ENCODE peak calls at places on chromosomes 6 and 20, in eight cellular contexts. F is heart left ventricle, X is ovary, K is breast epithelium, E is right lobe of liver, P is body of pancreas, B is stomach, C is IMR-90. S is an unnamed sample.

GRCh38 chr6:70709826-70710225 is 42.1 kb downstream of the SMAP1 start:
- DNase-seq in F (no peak), X (no peak), K (no peak), E (no peak), P (no peak), B (no peak), C (peak; percentile 90), S (no peak)

GRCh38 chr6:144952456-144953240 is 667.5 kb downstream of the UTRN start:
- DNase-seq in F (no peak), X (no peak), K (no peak), E (no peak), P (no peak), B (no peak), C (no peak), S (no peak)

GRCh38 chr20:38303908-38304379 is at the start of gene BPI:
- DNase-seq in F (peak; percentile 45), X (peak; percentile 28), K (peak; percentile 30), E (no peak), P (no peak), B (peak; percentile 33), C (no peak), S (no peak)

GRCh38 chr6:17091122-17091521 is 10.7 kb upstream of the STMND1 start:
- DNase-seq in F (no peak), X (no peak), K (no peak), E (no peak), P (no peak), B (no peak), C (peak; percentile 32), S (no peak)

GRCh38 chr20:62943396-62943795 is 5.4 kb downstream of the GID8 start:
- DNase-seq in F (no peak), X (no peak), K (no peak), E (no peak), P (no peak), B (no peak), C (no peak), S (no peak)

GRCh38 chr6:157980288-157981131 is 1.2 kb upstream of the SYNJ2 start:
- DNase-seq in F (no peak), X (peak; percentile 47), K (no peak), E (no peak), P (no peak), B (no peak), C (no peak), S (no peak)

GRCh38 chr6:120771019-120771418 is 563.3 kb downstream of the TBC1D32 start:
- DNase-seq in F (no peak), X (no peak), K (no peak), E (no peak), P (no peak), B (no peak), C (no peak), S (no peak)

GRCh38 chr6:131022691-131023090 is 40.4 kb downstream of the EPB41L2 start:
- DNase-seq in F (no peak), X (no peak), K (no peak), E (no peak), P (no peak), B (no peak), C (no peak), S (no peak)

GRCh38 chr6:5997420-5998093 is 9.2 kb downstream of the NRN1 start:
- DNase-seq in F (peak; percentile 43), X (no peak), K (no peak), E (no peak), P (no peak), B (no peak), C (no peak), S (no peak)

GRCh38 chr6:152356659-152357058 is 280.5 kb downstream of the SYNE1 start:
- DNase-seq in F (no peak), X (no peak), K (no peak), E (no peak), P (no peak), B (no peak), C (peak; percentile 47), S (no peak)

GRCh38 chr20:46580613-46581012 is 30.2 kb upstream of the OCSTAMP start:
- DNase-seq in F (no peak), X (no peak), K (no peak), E (no peak), P (no peak), B (no peak), C (no peak), S (no peak)

GRCh38 chr6:10451828-10452509 is 37.1 kb upstream of the TFAP2A start:
- DNase-seq in F (no peak), X (no peak), K (peak; percentile 89), E (no peak), P (no peak), B (no peak), C (peak; percentile 50), S (peak; percentile 35)

GRCh38 chr6:162625846-162626540 is 101.6 kb downstream of the PRKN start:
- DNase-seq in F (no peak), X (no peak), K (no peak), E (no peak), P (no peak), B (no peak), C (no peak), S (no peak)

GRCh38 chr6:27213544-27214125 is 33.9 kb upstream of the PRSS16 start:
- DNase-seq in F (no peak), X (no peak), K (no peak), E (no peak), P (no peak), B (no peak), C (peak; percentile 29), S (no peak)

GRCh38 chr20:57896017-57896416 is 186.2 kb upstream of the PMEPA1 start:
- DNase-seq in F (no peak), X (no peak), K (no peak), E (no peak), P (no peak), B (no peak), C (no peak), S (no peak)

GRCh38 chr6:11705069-11705468 is 73.5 kb downstream of the ADTRP start:
- DNase-seq in F (no peak), X (no peak), K (no peak), E (no peak), P (no peak), B (no peak), C (no peak), S (no peak)

GRCh38 chr6:109237082-109237985 is 142.0 kb downstream of the CEP57L1 start:
- DNase-seq in F (no peak), X (no peak), K (no peak), E (no peak), P (no peak), B (no peak), C (no peak), S (no peak)

GRCh38 chr20:34970193-34971037 is 14.7 kb downstream of the MYH7B start:
- DNase-seq in F (no peak), X (no peak), K (no peak), E (no peak), P (no peak), B (no peak), C (no peak), S (no peak)
- H3K4me1 ChIP-seq in F (no peaks in the 10 kb centered on the region), X (no peaks in the 10 kb centered on the region), K (no peaks in the 10 kb centered on the region), E (no peaks in the 10 kb centered on the region), P (no peaks in the 10 kb centered on the region), B (no peaks in the 10 kb centered on the region), C (no peaks in the 10 kb centered on the region), S (peaks cover 12% of the 10 kb centered on the region)

DNA sequence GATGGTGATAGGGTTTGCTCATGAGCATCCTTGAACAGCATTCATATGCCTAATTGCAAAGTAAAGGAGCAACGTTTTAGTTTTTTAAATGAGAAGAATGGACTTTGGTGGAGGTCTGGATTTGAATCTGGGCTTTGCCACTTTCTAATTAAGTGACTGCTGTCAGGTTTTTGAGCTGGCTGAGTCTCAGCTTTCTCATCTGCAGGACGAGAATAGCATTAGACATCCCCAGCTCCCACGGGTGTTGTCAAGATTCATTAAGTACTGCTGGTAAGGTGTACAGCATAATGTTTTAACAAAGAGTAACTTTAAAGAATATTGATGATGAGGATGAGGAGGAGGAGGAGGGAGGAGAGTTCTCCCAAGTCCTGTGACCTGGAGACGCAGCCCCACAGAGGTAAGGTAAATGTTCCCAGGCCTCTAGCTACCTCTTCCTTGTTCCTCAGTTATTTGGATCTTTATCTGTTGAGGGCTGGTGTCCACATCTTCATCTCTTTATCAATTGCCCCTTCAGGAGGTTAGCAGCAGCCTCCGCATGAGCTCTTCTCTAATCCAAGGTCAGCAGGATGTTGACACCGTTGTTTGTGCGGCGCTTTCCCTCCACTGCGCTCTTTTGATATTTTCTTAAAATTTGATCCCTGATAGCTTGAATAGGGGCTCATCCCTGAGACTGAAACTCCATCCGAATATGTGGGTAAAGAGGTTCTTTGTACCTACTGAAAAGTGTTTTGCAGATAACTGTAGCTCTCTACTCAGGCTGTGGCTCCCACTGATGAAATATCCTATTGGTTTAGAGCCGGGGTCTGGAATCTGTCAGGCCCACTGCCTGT is 362.2 kb downstream of the QKI start:
- DNase-seq in F (no peak), X (no peak), K (no peak), E (no peak), P (no peak), B (no peak), C (no peak), S (no peak)
- TF ChIP-seq POLR2A in F (no peak), X (no peak), K (no peak), E (no peak), P (no peak), B (no peak), C (no peak), S (no peak)

DNA sequence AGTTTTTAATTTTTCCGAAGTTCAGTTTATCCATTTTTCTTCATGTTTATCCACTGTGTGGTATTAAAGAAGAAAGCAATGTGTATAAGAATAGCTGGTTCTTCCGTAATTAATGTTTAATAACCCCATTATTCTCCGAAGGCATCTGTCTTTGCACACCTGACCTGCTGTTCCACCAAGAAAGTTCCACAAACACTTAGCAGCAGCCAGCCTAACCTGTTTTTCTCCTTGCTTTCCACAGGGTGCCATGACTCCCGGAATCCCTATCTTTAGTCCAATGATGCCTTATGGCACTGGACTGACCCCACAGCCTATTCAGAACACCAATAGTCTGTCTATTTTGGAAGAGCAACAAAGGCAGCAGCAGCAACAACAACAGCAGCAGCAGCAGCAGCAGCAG is 7.4 kb downstream of the TBP start:
- DNase-seq in F (no peak), X (no peak), K (no peak), E (no peak), P (no peak), B (peak; percentile 40), C (no peak), S (no peak)
- H3K36me3 ChIP-seq in F (no peaks in the 10 kb centered on the region), X (no peaks in the 10 kb centered on the region), K (no peaks in the 10 kb centered on the region), E (peaks cover 58% of the 10 kb centered on the region), P (peaks cover 18% of the 10 kb centered on the region), B (peaks cover 29% of the 10 kb centered on the region), C (peaks cover 23% of the 10 kb centered on the region), S (no peaks in the 10 kb centered on the region)

GRCh38 chr6:167686204-167686893 is 140.4 kb upstream of the AFDN start:
- DNase-seq in F (no peak), X (no peak), K (no peak), E (no peak), P (no peak), B (no peak), C (no peak), S (no peak)

GRCh38 chr6:167689751-167690150 is 137.0 kb upstream of the AFDN start:
- DNase-seq in F (no peak), X (no peak), K (no peak), E (peak; percentile 73), P (no peak), B (no peak), C (no peak), S (peak; percentile 47)

GRCh38 chr6:167689278-167689677 is 137.4 kb upstream of the AFDN start:
- DNase-seq in F (no peak), X (no peak), K (no peak), E (no peak), P (no peak), B (no peak), C (no peak), S (no peak)

GRCh38 chr6:167687035-167687720 is 139.5 kb upstream of the AFDN start:
- DNase-seq in F (no peak), X (no peak), K (no peak), E (no peak), P (no peak), B (no peak), C (no peak), S (no peak)

GRCh38 chr6:167688123-167688522 is 138.6 kb upstream of the AFDN start:
- DNase-seq in F (no peak), X (no peak), K (no peak), E (no peak), P (no peak), B (no peak), C (no peak), S (no peak)
- H3K4me1 ChIP-seq in F (peaks cover 15% of the 10 kb centered on the region), X (peaks cover 3% of the 10 kb centered on the region), K (no peaks in the 10 kb centered on the region), E (peaks cover 27% of the 10 kb centered on the region), P (peaks cover 28% of the 10 kb centered on the region), B (peaks cover 6% of the 10 kb centered on the region), C (no peaks in the 10 kb centered on the region), S (peaks cover 36% of the 10 kb centered on the region)